ENCODE peak calls at places on chromosomes 13 and 19, in nine cellular contexts. One of them, this sample, is unnamed.
A peak's percentile ranks its signal among the peaks of the same experiment; 100 is the strongest.

GRCh38 chr13:30107126-30107525 is 200.2 kb downstream of the KATNAL1 start:
- DNase-seq in NCI-H2081: no peak
- DNase-seq in stimulated activated CD8-positive, alpha-beta memory T cell treated with anti-CD3 and anti-CD28 coated beads, Interleukin-15, amount 100 ng/mL, for 4 hours: no peak
- DNase-seq in mesenchymal stem cell: no peak
- DNase-seq in bronchial epithelial cell: no peak
- DNase-seq in D721Med: no peak
- DNase-seq in non-pigmented ciliary epithelial cell: no peak
- DNase-seq in transverse colon: no peak
- DNase-seq in activated T-cell treated with anti-CD3 and anti-CD28 coated beads for 24 hours: no peak
- DNase-seq in this sample: no peak

GRCh38 chr19:16386619-16387240 is 62.1 kb downstream of the KLF2 start:
- DNase-seq in transverse colon: no peak
- DNase-seq in non-pigmented ciliary epithelial cell: peak; percentile 43
- DNase-seq in D721Med: peak; percentile 65
- DNase-seq in activated T-cell treated with anti-CD3 and anti-CD28 coated beads for 24 hours: no peak
- DNase-seq in stimulated activated CD8-positive, alpha-beta memory T cell treated with anti-CD3 and anti-CD28 coated beads, Interleukin-15, amount 100 ng/mL, for 4 hours: no peak
- DNase-seq in NCI-H2081: peak; percentile 31
- DNase-seq in bronchial epithelial cell: peak; percentile 49
- DNase-seq in mesenchymal stem cell: peak; percentile 70
- DNase-seq in this sample: peak; percentile 72

GRCh38 chr19:1032264-1032867 is 6.0 kb downstream of the CNN2 start:
- DNase-seq in stimulated activated CD8-positive, alpha-beta memory T cell treated with anti-CD3 and anti-CD28 coated beads, Interleukin-15, amount 100 ng/mL, for 4 hours: no peak
- DNase-seq in D721Med: no peak
- DNase-seq in activated T-cell treated with anti-CD3 and anti-CD28 coated beads for 24 hours: no peak
- DNase-seq in mesenchymal stem cell: no peak
- DNase-seq in NCI-H2081: no peak
- DNase-seq in non-pigmented ciliary epithelial cell: no peak
- DNase-seq in transverse colon: no peak
- DNase-seq in bronchial epithelial cell: no peak
- DNase-seq in this sample: no peak

GRCh38 chr13:110826101-110826500 is 88.8 kb downstream of the ANKRD10 start:
- DNase-seq in D721Med: no peak
- DNase-seq in transverse colon: no peak
- DNase-seq in bronchial epithelial cell: no peak
- DNase-seq in non-pigmented ciliary epithelial cell: no peak
- DNase-seq in NCI-H2081: no peak
- DNase-seq in mesenchymal stem cell: no peak
- DNase-seq in activated T-cell treated with anti-CD3 and anti-CD28 coated beads for 24 hours: no peak
- DNase-seq in stimulated activated CD8-positive, alpha-beta memory T cell treated with anti-CD3 and anti-CD28 coated beads, Interleukin-15, amount 100 ng/mL, for 4 hours: no peak
- DNase-seq in this sample: no peak

GRCh38 chr13:80717834-80718233 is 376.9 kb upstream of the SPRY2 start:
- DNase-seq in NCI-H2081: no peak
- DNase-seq in transverse colon: no peak
- DNase-seq in D721Med: no peak
- DNase-seq in activated T-cell treated with anti-CD3 and anti-CD28 coated beads for 24 hours: no peak
- DNase-seq in bronchial epithelial cell: no peak
- DNase-seq in stimulated activated CD8-positive, alpha-beta memory T cell treated with anti-CD3 and anti-CD28 coated beads, Interleukin-15, amount 100 ng/mL, for 4 hours: no peak
- DNase-seq in mesenchymal stem cell: no peak
- DNase-seq in non-pigmented ciliary epithelial cell: no peak
- DNase-seq in this sample: no peak

GRCh38 chr19:4678881-4679379 is 8.8 kb upstream of the MYDGF start:
- DNase-seq in D721Med: no peak
- DNase-seq in bronchial epithelial cell: no peak
- DNase-seq in activated T-cell treated with anti-CD3 and anti-CD28 coated beads for 24 hours: no peak
- DNase-seq in mesenchymal stem cell: peak; percentile 18
- DNase-seq in stimulated activated CD8-positive, alpha-beta memory T cell treated with anti-CD3 and anti-CD28 coated beads, Interleukin-15, amount 100 ng/mL, for 4 hours: no peak
- DNase-seq in non-pigmented ciliary epithelial cell: no peak
- DNase-seq in transverse colon: no peak
- DNase-seq in NCI-H2081: no peak
- DNase-seq in this sample: peak; percentile 40

GRCh38 chr13:66402071-66402470 is 828.1 kb downstream of the PCDH9 start:
- DNase-seq in bronchial epithelial cell: no peak
- DNase-seq in activated T-cell treated with anti-CD3 and anti-CD28 coated beads for 24 hours: no peak
- DNase-seq in non-pigmented ciliary epithelial cell: no peak
- DNase-seq in stimulated activated CD8-positive, alpha-beta memory T cell treated with anti-CD3 and anti-CD28 coated beads, Interleukin-15, amount 100 ng/mL, for 4 hours: no peak
- DNase-seq in D721Med: no peak
- DNase-seq in mesenchymal stem cell: no peak
- DNase-seq in NCI-H2081: peak; percentile 18
- DNase-seq in transverse colon: no peak
- DNase-seq in this sample: peak; percentile 15

GRCh38 chr13:112879283-112879833 is 89.7 kb upstream of the MCF2L start:
- DNase-seq in activated T-cell treated with anti-CD3 and anti-CD28 coated beads for 24 hours: no peak
- DNase-seq in non-pigmented ciliary epithelial cell: no peak
- DNase-seq in stimulated activated CD8-positive, alpha-beta memory T cell treated with anti-CD3 and anti-CD28 coated beads, Interleukin-15, amount 100 ng/mL, for 4 hours: no peak
- DNase-seq in transverse colon: no peak
- DNase-seq in NCI-H2081: no peak
- DNase-seq in bronchial epithelial cell: no peak
- DNase-seq in D721Med: no peak
- DNase-seq in mesenchymal stem cell: peak; percentile 5
- DNase-seq in this sample: no peak

GRCh38 chr19:16836115-16836905 is 7.1 kb downstream of the SIN3B start:
- DNase-seq in stimulated activated CD8-positive, alpha-beta memory T cell treated with anti-CD3 and anti-CD28 coated beads, Interleukin-15, amount 100 ng/mL, for 4 hours: no peak
- DNase-seq in bronchial epithelial cell: peak; percentile 22
- DNase-seq in NCI-H2081: no peak
- DNase-seq in mesenchymal stem cell: no peak
- DNase-seq in activated T-cell treated with anti-CD3 and anti-CD28 coated beads for 24 hours: no peak
- DNase-seq in non-pigmented ciliary epithelial cell: no peak
- DNase-seq in D721Med: no peak
- DNase-seq in transverse colon: peak; percentile 24
- DNase-seq in this sample: no peak

GRCh38 chr19:2157452-2157851 is 6.1 kb upstream of the AP3D1 start:
- DNase-seq in transverse colon: no peak
- DNase-seq in NCI-H2081: no peak
- DNase-seq in activated T-cell treated with anti-CD3 and anti-CD28 coated beads for 24 hours: no peak
- DNase-seq in stimulated activated CD8-positive, alpha-beta memory T cell treated with anti-CD3 and anti-CD28 coated beads, Interleukin-15, amount 100 ng/mL, for 4 hours: no peak
- DNase-seq in D721Med: no peak
- DNase-seq in bronchial epithelial cell: no peak
- DNase-seq in non-pigmented ciliary epithelial cell: no peak
- DNase-seq in mesenchymal stem cell: no peak
- DNase-seq in this sample: no peak

GRCh38 chr13:114026128-114026880 is 52.4 kb upstream of the C13orf46 start:
- DNase-seq in activated T-cell treated with anti-CD3 and anti-CD28 coated beads for 24 hours: no peak
- DNase-seq in bronchial epithelial cell: no peak
- DNase-seq in non-pigmented ciliary epithelial cell: no peak
- DNase-seq in stimulated activated CD8-positive, alpha-beta memory T cell treated with anti-CD3 and anti-CD28 coated beads, Interleukin-15, amount 100 ng/mL, for 4 hours: no peak
- DNase-seq in D721Med: no peak
- DNase-seq in NCI-H2081: no peak
- DNase-seq in mesenchymal stem cell: no peak
- DNase-seq in transverse colon: no peak
- DNase-seq in this sample: no peak

GRCh38 chr19:48635966-48636858 is 967 bp downstream of the DBP start:
- DNase-seq in mesenchymal stem cell: no peak
- DNase-seq in bronchial epithelial cell: no peak
- DNase-seq in non-pigmented ciliary epithelial cell: no peak
- DNase-seq in D721Med: no peak
- DNase-seq in transverse colon: peak; percentile 63
- DNase-seq in activated T-cell treated with anti-CD3 and anti-CD28 coated beads for 24 hours: no peak
- DNase-seq in stimulated activated CD8-positive, alpha-beta memory T cell treated with anti-CD3 and anti-CD28 coated beads, Interleukin-15, amount 100 ng/mL, for 4 hours: no peak
- DNase-seq in NCI-H2081: no peak
- DNase-seq in this sample: no peak

GRCh38 chr13:33212396-33212795 is 73.2 kb downstream of the STARD13 start:
- DNase-seq in NCI-H2081: no peak
- DNase-seq in stimulated activated CD8-positive, alpha-beta memory T cell treated with anti-CD3 and anti-CD28 coated beads, Interleukin-15, amount 100 ng/mL, for 4 hours: no peak
- DNase-seq in bronchial epithelial cell: peak; percentile 75
- DNase-seq in mesenchymal stem cell: no peak
- DNase-seq in non-pigmented ciliary epithelial cell: no peak
- DNase-seq in D721Med: no peak
- DNase-seq in transverse colon: no peak
- DNase-seq in activated T-cell treated with anti-CD3 and anti-CD28 coated beads for 24 hours: no peak
- DNase-seq in this sample: no peak

GRCh38 chr19:45455707-45456499 is 11.9 kb upstream of the FOSB start:
- DNase-seq in mesenchymal stem cell: peak; percentile 100
- DNase-seq in transverse colon: peak; percentile 94
- DNase-seq in NCI-H2081: peak; percentile 49
- DNase-seq in activated T-cell treated with anti-CD3 and anti-CD28 coated beads for 24 hours: no peak
- DNase-seq in D721Med: no peak
- DNase-seq in stimulated activated CD8-positive, alpha-beta memory T cell treated with anti-CD3 and anti-CD28 coated beads, Interleukin-15, amount 100 ng/mL, for 4 hours: peak; percentile 68
- DNase-seq in non-pigmented ciliary epithelial cell: peak; percentile 98
- DNase-seq in bronchial epithelial cell: peak; percentile 97
- DNase-seq in this sample: peak; percentile 98

GRCh38 chr19:45159204-45159970 is 1.4 kb downstream of the NKPD1 start:
- DNase-seq in transverse colon: no peak
- DNase-seq in mesenchymal stem cell: no peak
- DNase-seq in NCI-H2081: no peak
- DNase-seq in non-pigmented ciliary epithelial cell: no peak
- DNase-seq in stimulated activated CD8-positive, alpha-beta memory T cell treated with anti-CD3 and anti-CD28 coated beads, Interleukin-15, amount 100 ng/mL, for 4 hours: no peak
- DNase-seq in bronchial epithelial cell: no peak
- DNase-seq in D721Med: no peak
- DNase-seq in activated T-cell treated with anti-CD3 and anti-CD28 coated beads for 24 hours: no peak
- DNase-seq in this sample: no peak

GRCh38 chr19:6211632-6212402 is 68.0 kb downstream of the MLLT1 start:
- DNase-seq in transverse colon: no peak
- DNase-seq in mesenchymal stem cell: no peak
- DNase-seq in stimulated activated CD8-positive, alpha-beta memory T cell treated with anti-CD3 and anti-CD28 coated beads, Interleukin-15, amount 100 ng/mL, for 4 hours: no peak
- DNase-seq in D721Med: peak; percentile 9
- DNase-seq in activated T-cell treated with anti-CD3 and anti-CD28 coated beads for 24 hours: no peak
- DNase-seq in non-pigmented ciliary epithelial cell: no peak
- DNase-seq in bronchial epithelial cell: no peak
- DNase-seq in NCI-H2081: no peak
- DNase-seq in this sample: no peak

GRCh38 chr13:113557013-113557412 is 27.5 kb upstream of the TFDP1 start:
- DNase-seq in bronchial epithelial cell: no peak
- DNase-seq in activated T-cell treated with anti-CD3 and anti-CD28 coated beads for 24 hours: no peak
- DNase-seq in non-pigmented ciliary epithelial cell: no peak
- DNase-seq in transverse colon: peak; percentile 2
- DNase-seq in stimulated activated CD8-positive, alpha-beta memory T cell treated with anti-CD3 and anti-CD28 coated beads, Interleukin-15, amount 100 ng/mL, for 4 hours: no peak
- DNase-seq in mesenchymal stem cell: no peak
- DNase-seq in NCI-H2081: no peak
- DNase-seq in D721Med: no peak
- DNase-seq in this sample: no peak

GRCh38 chr19:39709026-39709872 is 5.0 kb downstream of the LGALS14 start:
- DNase-seq in activated T-cell treated with anti-CD3 and anti-CD28 coated beads for 24 hours: no peak
- DNase-seq in transverse colon: no peak
- DNase-seq in NCI-H2081: no peak
- DNase-seq in non-pigmented ciliary epithelial cell: no peak
- DNase-seq in D721Med: no peak
- DNase-seq in mesenchymal stem cell: no peak
- DNase-seq in stimulated activated CD8-positive, alpha-beta memory T cell treated with anti-CD3 and anti-CD28 coated beads, Interleukin-15, amount 100 ng/mL, for 4 hours: no peak
- DNase-seq in bronchial epithelial cell: peak; percentile 32
- DNase-seq in this sample: no peak

GRCh38 chr19:52270266-52270885 is 989 bp downstream of the ZNF766 start:
- DNase-seq in transverse colon: peak; percentile 12
- DNase-seq in activated T-cell treated with anti-CD3 and anti-CD28 coated beads for 24 hours: no peak
- DNase-seq in mesenchymal stem cell: no peak
- DNase-seq in NCI-H2081: peak; percentile 12
- DNase-seq in D721Med: no peak
- DNase-seq in stimulated activated CD8-positive, alpha-beta memory T cell treated with anti-CD3 and anti-CD28 coated beads, Interleukin-15, amount 100 ng/mL, for 4 hours: no peak
- DNase-seq in non-pigmented ciliary epithelial cell: no peak
- DNase-seq in bronchial epithelial cell: peak; percentile 1
- DNase-seq in this sample: no peak